ENCODE peak calls at places on chromosomes 3 and 15, in six cellular contexts. One of them, this sample, is unnamed.

GRCh38 chr3:71447197-71447596 is 136.3 kb downstream of the FOXP1 start:
- DNase-seq in GM23248: no peak
- DNase-seq in transverse colon: no peak
- DNase-seq in NCI-H82: no peak
- DNase-seq in activated CD8-positive, alpha-beta memory T cell treated with anti-CD3 and anti-CD28 coated beads for 1 hour: no peak
- DNase-seq in mammary epithelial cell: no peak
- DNase-seq in this sample: no peak

GRCh38 chr3:52798376-52798977 is 3.9 kb downstream of the ITIH3 start:
- DNase-seq in GM23248: no peak
- DNase-seq in transverse colon: no peak
- DNase-seq in NCI-H82: no peak
- DNase-seq in activated CD8-positive, alpha-beta memory T cell treated with anti-CD3 and anti-CD28 coated beads for 1 hour: no peak
- DNase-seq in mammary epithelial cell: no peak
- DNase-seq in this sample: no peak

GRCh38 chr3:11706604-11707003 is 62.9 kb upstream of the VGLL4 start:
- DNase-seq in GM23248: no peak
- DNase-seq in transverse colon: no peak
- DNase-seq in NCI-H82: peak
- DNase-seq in activated CD8-positive, alpha-beta memory T cell treated with anti-CD3 and anti-CD28 coated beads for 1 hour: no peak
- DNase-seq in mammary epithelial cell: no peak
- DNase-seq in this sample: no peak

GRCh38 chr3:1469687-1470086 is 376.9 kb downstream of the CNTN6 start:
- DNase-seq in GM23248: no peak
- DNase-seq in transverse colon: no peak
- DNase-seq in NCI-H82: no peak
- DNase-seq in activated CD8-positive, alpha-beta memory T cell treated with anti-CD3 and anti-CD28 coated beads for 1 hour: no peak
- DNase-seq in mammary epithelial cell: no peak
- DNase-seq in this sample: no peak

GRCh38 chr3:178170698-178171535 is 365.3 kb upstream of the KCNMB2 start:
- DNase-seq in GM23248: peak
- DNase-seq in transverse colon: no peak
- DNase-seq in NCI-H82: peak
- DNase-seq in activated CD8-positive, alpha-beta memory T cell treated with anti-CD3 and anti-CD28 coated beads for 1 hour: no peak
- DNase-seq in mammary epithelial cell: peak
- DNase-seq in this sample: no peak

GRCh38 chr3:44511238-44511567 is 33.7 kb upstream of the ZNF445 start:
- DNase-seq in GM23248: no peak
- DNase-seq in transverse colon: no peak
- DNase-seq in NCI-H82: peak
- DNase-seq in activated CD8-positive, alpha-beta memory T cell treated with anti-CD3 and anti-CD28 coated beads for 1 hour: no peak
- DNase-seq in mammary epithelial cell: no peak
- DNase-seq in this sample: no peak

GRCh38 chr15:31598620-31599019 is 272.0 kb downstream of the KLF13 start:
- DNase-seq in GM23248: peak
- DNase-seq in transverse colon: peak
- DNase-seq in NCI-H82: peak
- DNase-seq in activated CD8-positive, alpha-beta memory T cell treated with anti-CD3 and anti-CD28 coated beads for 1 hour: no peak
- DNase-seq in mammary epithelial cell: no peak
- DNase-seq in this sample: no peak

GRCh38 chr3:177290633-177291032 is 93.4 kb upstream of the TBL1XR1 start:
- DNase-seq in GM23248: no peak
- DNase-seq in transverse colon: no peak
- DNase-seq in NCI-H82: no peak
- DNase-seq in activated CD8-positive, alpha-beta memory T cell treated with anti-CD3 and anti-CD28 coated beads for 1 hour: no peak
- DNase-seq in mammary epithelial cell: no peak
- DNase-seq in this sample: no peak

GRCh38 chr3:140440446-140440845 is 237.4 kb upstream of the TRIM42 start:
- DNase-seq in GM23248: peak
- DNase-seq in transverse colon: no peak
- DNase-seq in NCI-H82: no peak
- DNase-seq in activated CD8-positive, alpha-beta memory T cell treated with anti-CD3 and anti-CD28 coated beads for 1 hour: no peak
- DNase-seq in mammary epithelial cell: peak
- DNase-seq in this sample: no peak

GRCh38 chr3:66019896-66020295 is 18.8 kb downstream of the MAGI1 start:
- DNase-seq in GM23248: no peak
- DNase-seq in transverse colon: no peak
- DNase-seq in NCI-H82: no peak
- DNase-seq in activated CD8-positive, alpha-beta memory T cell treated with anti-CD3 and anti-CD28 coated beads for 1 hour: no peak
- DNase-seq in mammary epithelial cell: no peak
- DNase-seq in this sample: no peak

GRCh38 chr3:129627350-129628168 is 21.1 kb upstream of the PLXND1 start:
- DNase-seq in GM23248: peak
- DNase-seq in transverse colon: peak
- DNase-seq in NCI-H82: peak
- DNase-seq in activated CD8-positive, alpha-beta memory T cell treated with anti-CD3 and anti-CD28 coated beads for 1 hour: peak
- DNase-seq in mammary epithelial cell: peak
- DNase-seq in this sample: peak

GRCh38 chr3:32403663-32404062 is 12.0 kb downstream of the CMTM7 start:
- DNase-seq in GM23248: no peak
- DNase-seq in transverse colon: no peak
- DNase-seq in NCI-H82: no peak
- DNase-seq in activated CD8-positive, alpha-beta memory T cell treated with anti-CD3 and anti-CD28 coated beads for 1 hour: no peak
- DNase-seq in mammary epithelial cell: peak
- DNase-seq in this sample: no peak